ENCODE peak calls at places on chromosomes 1 and 21, in seven cellular contexts. C, P, J, L, K, F and O are unnamed samples.

GRCh38 chr1:1847061-1847460 is 43.8 kb downstream of the GNB1 start:
- DNase-seq in P (no peak), F (no peak), L (no peak), C (no peak), K (no peak), J (no peak), O (no peak)

GRCh38 chr1:111904478-111905218 is 84.8 kb downstream of the KCND3 start:
- DNase-seq in K (no peak), L (no peak), J (no peak), C (peak), P (no peak), F (peak), O (no peak)

GRCh38 chr1:36217667-36218066 is 6.6 kb upstream of the THRAP3 start:
- DNase-seq in F (no peak), P (no peak), J (no peak), L (no peak), K (peak), C (no peak), O (peak)

GRCh38 chr1:51472349-51472748 is 46.7 kb downstream of the EPS15 start:
- DNase-seq in L (no peak), K (peak), C (no peak), F (no peak), J (no peak), P (no peak), O (no peak)

GRCh38 chr1:115432061-115432460 is 94.0 kb upstream of the NGF start:
- DNase-seq in P (no peak), J (peak), K (peak), C (no peak), F (no peak), L (no peak), O (no peak)

GRCh38 chr1:177302365-177303044 is 131.7 kb downstream of the BRINP2 start:
- DNase-seq in C (peak), L (no peak), K (no peak), F (no peak), J (peak), P (no peak), O (peak)

GRCh38 chr1:212161231-212161781 is 123.9 kb upstream of the PPP2R5A start:
- DNase-seq in C (no peak), F (peak), L (peak), P (peak), K (peak), J (peak), O (peak)

GRCh38 chr1:204858381-204858821 is 12.3 kb upstream of the NFASC start:
- DNase-seq in C (no peak), J (no peak), L (no peak), K (no peak), F (no peak), P (no peak), O (no peak)

GRCh38 chr1:17128361-17128760 is 9.1 kb upstream of the PADI2 start:
- DNase-seq in P (peak), L (peak), C (no peak), J (peak), K (peak), F (peak), O (peak)

GRCh38 chr1:68585371-68585770 is 88.5 kb upstream of the DEPDC1 start:
- DNase-seq in P (no peak), J (no peak), L (no peak), C (no peak), F (no peak), K (no peak), O (no peak)

GRCh38 chr21:43367296-43367695 is 59.6 kb downstream of the SIK1 start:
- DNase-seq in C (no peak), F (no peak), L (no peak), J (no peak), K (no peak), P (no peak), O (no peak)

GRCh38 chr1:24727490-24728214 is 17.6 kb upstream of the CLIC4 start:
- DNase-seq in L (no peak), C (peak), J (no peak), P (no peak), K (peak), F (peak), O (no peak)

GRCh38 chr1:161207173-161207572 is 5.0 kb downstream of the NDUFS2 start:
- DNase-seq in P (no peak), J (no peak), C (peak), L (no peak), F (peak), K (peak), O (no peak)

GRCh38 chr1:87956766-87957165 is 628.1 kb downstream of the LMO4 start:
- DNase-seq in K (no peak), F (no peak), J (no peak), L (no peak), P (no peak), C (no peak), O (peak)

GRCh38 chr1:165068716-165069115 is 287.8 kb downstream of the LMX1A start:
- DNase-seq in K (no peak), F (no peak), J (no peak), C (no peak), P (no peak), L (no peak), O (no peak)

GRCh38 chr1:193471981-193472380 is 285.6 kb upstream of the B3GALT2 start:
- DNase-seq in J (no peak), K (peak), L (no peak), P (no peak), C (no peak), F (no peak), O (no peak)

GRCh38 chr1:152185544-152186391 is 26.7 kb upstream of the RPTN start:
- DNase-seq in L (no peak), P (peak), F (peak), C (no peak), J (peak), K (peak), O (peak)

GRCh38 chr1:192998536-192998935 is 60.6 kb downstream of the UCHL5 start:
- DNase-seq in C (no peak), J (no peak), P (no peak), F (no peak), K (no peak), L (no peak), O (no peak)

GRCh38 chr1:222791006-222791710 is 23.7 kb upstream of the DISP1 start:
- DNase-seq in F (peak), J (peak), L (no peak), K (peak), C (no peak), P (no peak), O (no peak)

GRCh38 chr1:187003353-187003752 is 174.6 kb downstream of the PLA2G4A start:
- DNase-seq in C (no peak), F (no peak), P (no peak), K (no peak), J (no peak), L (no peak), O (no peak)

GRCh38 chr1:159923203-159924024 is 1.9 kb downstream of the TAGLN2 start:
- DNase-seq in L (peak), P (no peak), K (peak), F (peak), J (peak), C (peak), O (peak)

GRCh38 chr21:41950941-41951408 is 2.8 kb downstream of the C2CD2 start:
- DNase-seq in K (no peak), L (no peak), C (peak), P (no peak), F (no peak), J (no peak), O (no peak)

GRCh38 chr1:218164111-218164929 is 120.8 kb upstream of the RRP15 start:
- DNase-seq in P (no peak), L (peak), C (peak), F (peak), J (no peak), K (peak), O (no peak)

GRCh38 chr1:211639500-211640361 is 35.7 kb downstream of the NEK2 start:
- DNase-seq in J (peak), K (peak), L (peak), C (no peak), P (peak), F (peak), O (peak)

GRCh38 chr1:192436441-192437078 is 119.8 kb downstream of the RGS21 start:
- DNase-seq in P (no peak), J (no peak), L (no peak), F (no peak), K (no peak), C (no peak), O (no peak)

GRCh38 chr21:32256873-32257620 is 21.8 kb downstream of the MIS18A start:
- DNase-seq in K (peak), J (peak), L (peak), F (peak), C (peak), P (peak), O (peak)

GRCh38 chr1:18686540-18686939 is 55.9 kb downstream of the PAX7 start:
- DNase-seq in K (no peak), F (no peak), L (no peak), P (no peak), C (no peak), J (no peak), O (no peak)

GRCh38 chr1:107548276-107548675 is 407.4 kb downstream of the NTNG1 start:
- DNase-seq in L (no peak), F (no peak), J (no peak), K (no peak), P (no peak), C (no peak), O (no peak)

GRCh38 chr21:39754811-39755210 is 9.8 kb downstream of the IGSF5 start:
- DNase-seq in K (no peak), C (no peak), F (no peak), J (no peak), P (no peak), L (no peak), O (no peak)